ENCODE peak calls at places on chromosomes 3 and 15, in four cellular contexts. V, U, Z and R are unnamed samples. For H3K9me3, the result is how much of the 10 kb centered on the place peaks cover.

GRCh38 chr15:72835289-72835890 is 51.8 kb upstream of the ADPGK start:
- DNase-seq in V (no peak), U (peak), Z (no peak), R (no peak)

GRCh38 chr3:142815803-142816202 is 73.1 kb downstream of the PCOLCE2 start:
- DNase-seq in V (no peak), U (no peak), Z (no peak), R (no peak)

GRCh38 chr15:99447497-99448371 is 118.0 kb upstream of the MEF2A start:
- DNase-seq in V (no peak), U (no peak), Z (no peak), R (no peak)

GRCh38 chr3:154430014-154430413 is at the start of gene GPR149:
- DNase-seq in V (no peak), U (no peak), Z (no peak), R (no peak)

GRCh38 chr3:23811919-23812318 is 6.2 kb downstream of the UBE2E1 start:
- DNase-seq in V (no peak), U (no peak), Z (no peak), R (no peak)

GRCh38 chr3:39809181-39809994 is at the start of gene MYRIP:
- DNase-seq in V (no peak), U (peak), Z (peak), R (no peak)

GRCh38 chr3:23867400-23867799 is 49.4 kb downstream of the NKIRAS1 start:
- DNase-seq in V (no peak), U (no peak), Z (no peak), R (no peak)

GRCh38 chr3:4930501-4930900 is 48.7 kb upstream of the BHLHE40 start:
- DNase-seq in V (no peak), U (no peak), Z (no peak), R (no peak)

GRCh38 chr3:18012933-18013332 is 270.5 kb upstream of the TBC1D5 start:
- DNase-seq in V (no peak), U (no peak), Z (no peak), R (no peak)

GRCh38 chr3:64340636-64341240 is 115.5 kb upstream of the PRICKLE2 start:
- DNase-seq in V (no peak), U (no peak), Z (no peak), R (no peak)

GRCh38 chr3:5115506-5116162 is 6.5 kb upstream of the ARL8B start:
- DNase-seq in V (no peak), U (peak), Z (no peak), R (no peak)

GRCh38 chr15:29970402-29970695 is 112.4 kb upstream of the GOLGA8J start:
- DNase-seq in V (no peak), U (no peak), Z (no peak), R (no peak)

GRCh38 chr3:64158334-64158733 is 66.9 kb downstream of the PRICKLE2 start:
- DNase-seq in V (no peak), U (no peak), Z (no peak), R (no peak)

GRCh38 chr3:129627350-129628168 is 21.1 kb upstream of the PLXND1 start:
- DNase-seq in V (peak), U (peak), Z (peak), R (peak)

GRCh38 chr15:47415539-47415971 is 301.8 kb upstream of the SEMA6D start:
- DNase-seq in V (no peak), U (peak), Z (no peak), R (no peak)

GRCh38 chr15:63473999-63474809 is 30.2 kb upstream of the USP3 start:
- DNase-seq in V (peak), U (no peak), Z (no peak), R (peak)

GRCh38 chr3:86801921-86802320 is 189.0 kb downstream of the VGLL3 start:
- DNase-seq in V (no peak), U (no peak), Z (no peak), R (no peak)

GRCh38 chr3:81500039-81500438 is 261.4 kb downstream of the GBE1 start:
- DNase-seq in V (no peak), U (no peak), Z (no peak), R (no peak)

GRCh38 chr15:39084683-39085530 is 496.0 kb upstream of the THBS1 start:
- DNase-seq in V (no peak), U (no peak), Z (peak), R (no peak)

GRCh38 chr3:119817964-119818363 is 36.1 kb downstream of the NR1I2 start:
- DNase-seq in V (no peak), U (no peak), Z (no peak), R (no peak)

GRCh38 chr3:64848822-64849221 is 161.0 kb upstream of the ADAMTS9 start:
- DNase-seq in V (no peak), U (no peak), Z (no peak), R (no peak)

GRCh38 chr3:85297291-85297690 is 338.5 kb downstream of the CADM2 start:
- DNase-seq in V (no peak), U (no peak), Z (no peak), R (no peak)

GRCh38 chr3:45343947-45344346 is 44.4 kb upstream of the LARS2 start:
- DNase-seq in V (no peak), U (peak), Z (no peak), R (no peak)

GRCh38 chr3:45736707-45737106 is 47.5 kb downstream of the SACM1L start:
- DNase-seq in V (no peak), U (no peak), Z (no peak), R (no peak)

DNA sequence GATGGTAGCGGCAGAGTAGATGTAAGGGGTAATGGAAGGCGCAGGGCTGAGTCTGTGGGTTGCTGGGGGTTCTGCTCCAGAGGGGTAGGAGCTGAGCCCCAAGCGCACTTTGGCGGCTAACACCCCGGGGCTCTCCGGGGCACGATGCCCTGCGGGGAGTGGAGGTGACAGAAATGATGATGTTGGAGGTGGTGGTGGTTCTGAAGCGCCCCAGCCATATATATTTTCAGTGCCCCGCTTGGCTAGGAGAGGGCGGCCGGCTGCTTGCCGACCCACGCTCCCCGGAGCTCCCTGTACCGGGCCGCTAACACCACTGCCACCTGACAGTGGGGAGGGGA is 9.7 kb downstream of the ZIC4 start:
- DNase-seq in V (no peak), U (no peak), Z (no peak), R (no peak)
- H3K9me3 ChIP-seq in V (under half), U (under half), Z (under half), R (under half)

GRCh38 chr15:56232058-56232457 is 11.6 kb downstream of the RFX7 start:
- DNase-seq in V (no peak), U (no peak), Z (no peak), R (no peak)

GRCh38 chr15:56228352-56228751 is 15.3 kb downstream of the RFX7 start:
- DNase-seq in V (no peak), U (no peak), Z (no peak), R (no peak)

GRCh38 chr15:56227315-56227714 is 16.4 kb downstream of the RFX7 start:
- DNase-seq in V (no peak), U (no peak), Z (no peak), R (no peak)

GRCh38 chr15:56227780-56228179 is 15.9 kb downstream of the RFX7 start:
- DNase-seq in V (no peak), U (no peak), Z (no peak), R (no peak)

GRCh38 chr15:56228854-56229253 is 14.8 kb downstream of the RFX7 start:
- DNase-seq in V (no peak), U (no peak), Z (no peak), R (no peak)
- H3K9me3 ChIP-seq in V (half or more), U (half or more), Z (under half), R (under half)

GRCh38 chr15:70597056-70597603 is 166.2 kb downstream of the UACA start:
- DNase-seq in V (no peak), U (no peak), Z (no peak), R (no peak)
- H3K9me3 ChIP-seq in V (under half), U (under half), Z (under half), R (under half)

GRCh38 chr3:6273878-6274277 is 587.0 kb upstream of the GRM7 start:
- DNase-seq in V (no peak), U (no peak), Z (no peak), R (no peak)
- H3K9me3 ChIP-seq in V (under half), U (under half), Z (under half), R (under half)

GRCh38 chr15:56234804-56235203 is 8.9 kb downstream of the RFX7 start:
- DNase-seq in V (no peak), U (no peak), Z (no peak), R (no peak)

GRCh38 chr15:56236197-56236596 is 7.5 kb downstream of the RFX7 start:
- DNase-seq in V (no peak), U (no peak), Z (no peak), R (no peak)

GRCh38 chr15:56233549-56233948 is 10.1 kb downstream of the RFX7 start:
- DNase-seq in V (no peak), U (no peak), Z (no peak), R (no peak)
- H3K9me3 ChIP-seq in V (under half), U (under half), Z (under half), R (under half)

GRCh38 chr15:22251422-22251821 is 171.1 kb downstream of the OR4M2 start:
- DNase-seq in V (no peak), U (no peak), Z (no peak), R (no peak)
- H3K9me3 ChIP-seq in V (under half), U (half or more), Z (under half), R (under half)